ENCODE peak calls at places on chromosomes 7 and 10, in eight cellular contexts. One of them, this sample, is unnamed.

GRCh38 chr10:124245806-124246440 is 152.5 kb upstream of the CHST15 start:
- DNase-seq in HTR-8/SVneo: no peak
- DNase-seq in lung: no peak
- DNase-seq in stimulated activated CD4-positive, alpha-beta T cell treated with anti-CD3 and anti-CD28 coated beads, Interleukin-1b, Interleukin-23, amount 100 ng/mL, for 48 hours: no peak
- DNase-seq in EH: no peak
- DNase-seq in ELR: no peak
- DNase-seq in stimulated activated naive B cell treated with anti-CD40 and anti-IgM and Interleukin-4, amounts not matched to agents 10 μg/mL and 1 μg/mL and 100 μg/mL, for 72 hours: no peak
- DNase-seq in stimulated activated CD8-positive, alpha-beta memory T cell treated with anti-CD3 and anti-CD28 coated beads, Interleukin-7, amount 100 ng/mL, for 1 hour: no peak
- DNase-seq in this sample: no peak

GRCh38 chr7:151381083-151381332 is 28.8 kb downstream of the WDR86 start:
- DNase-seq in HTR-8/SVneo: no peak
- DNase-seq in lung: no peak
- DNase-seq in stimulated activated CD4-positive, alpha-beta T cell treated with anti-CD3 and anti-CD28 coated beads, Interleukin-1b, Interleukin-23, amount 100 ng/mL, for 48 hours: no peak
- DNase-seq in EH: no peak
- DNase-seq in ELR: no peak
- DNase-seq in stimulated activated naive B cell treated with anti-CD40 and anti-IgM and Interleukin-4, amounts not matched to agents 10 μg/mL and 1 μg/mL and 100 μg/mL, for 72 hours: no peak
- DNase-seq in stimulated activated CD8-positive, alpha-beta memory T cell treated with anti-CD3 and anti-CD28 coated beads, Interleukin-7, amount 100 ng/mL, for 1 hour: no peak
- DNase-seq in this sample: no peak

GRCh38 chr10:74013004-74013403 is 15.1 kb downstream of the VCL start:
- DNase-seq in HTR-8/SVneo: no peak
- DNase-seq in lung: no peak
- DNase-seq in stimulated activated CD4-positive, alpha-beta T cell treated with anti-CD3 and anti-CD28 coated beads, Interleukin-1b, Interleukin-23, amount 100 ng/mL, for 48 hours: no peak
- DNase-seq in EH: no peak
- DNase-seq in ELR: no peak
- DNase-seq in stimulated activated naive B cell treated with anti-CD40 and anti-IgM and Interleukin-4, amounts not matched to agents 10 μg/mL and 1 μg/mL and 100 μg/mL, for 72 hours: no peak
- DNase-seq in stimulated activated CD8-positive, alpha-beta memory T cell treated with anti-CD3 and anti-CD28 coated beads, Interleukin-7, amount 100 ng/mL, for 1 hour: no peak
- DNase-seq in this sample: no peak

GRCh38 chr7:116153050-116153449 is 57.3 kb upstream of the TES start:
- DNase-seq in HTR-8/SVneo: no peak
- DNase-seq in lung: no peak
- DNase-seq in stimulated activated CD4-positive, alpha-beta T cell treated with anti-CD3 and anti-CD28 coated beads, Interleukin-1b, Interleukin-23, amount 100 ng/mL, for 48 hours: no peak
- DNase-seq in EH: no peak
- DNase-seq in ELR: no peak
- DNase-seq in stimulated activated naive B cell treated with anti-CD40 and anti-IgM and Interleukin-4, amounts not matched to agents 10 μg/mL and 1 μg/mL and 100 μg/mL, for 72 hours: no peak
- DNase-seq in stimulated activated CD8-positive, alpha-beta memory T cell treated with anti-CD3 and anti-CD28 coated beads, Interleukin-7, amount 100 ng/mL, for 1 hour: no peak
- DNase-seq in this sample: no peak

GRCh38 chr10:93272884-93273675 is 199.4 kb downstream of the CYP26A1 start:
- DNase-seq in HTR-8/SVneo: no peak
- DNase-seq in lung: no peak
- DNase-seq in stimulated activated CD4-positive, alpha-beta T cell treated with anti-CD3 and anti-CD28 coated beads, Interleukin-1b, Interleukin-23, amount 100 ng/mL, for 48 hours: no peak
- DNase-seq in EH: no peak
- DNase-seq in ELR: no peak
- DNase-seq in stimulated activated naive B cell treated with anti-CD40 and anti-IgM and Interleukin-4, amounts not matched to agents 10 μg/mL and 1 μg/mL and 100 μg/mL, for 72 hours: no peak
- DNase-seq in stimulated activated CD8-positive, alpha-beta memory T cell treated with anti-CD3 and anti-CD28 coated beads, Interleukin-7, amount 100 ng/mL, for 1 hour: no peak
- DNase-seq in this sample: no peak

GRCh38 chr7:83267141-83267631 is 104.5 kb upstream of the PCLO start:
- DNase-seq in HTR-8/SVneo: peak; percentile 6
- DNase-seq in lung: no peak
- DNase-seq in stimulated activated CD4-positive, alpha-beta T cell treated with anti-CD3 and anti-CD28 coated beads, Interleukin-1b, Interleukin-23, amount 100 ng/mL, for 48 hours: no peak
- DNase-seq in EH: peak; percentile 12
- DNase-seq in ELR: peak; percentile 46
- DNase-seq in stimulated activated naive B cell treated with anti-CD40 and anti-IgM and Interleukin-4, amounts not matched to agents 10 μg/mL and 1 μg/mL and 100 μg/mL, for 72 hours: no peak
- DNase-seq in stimulated activated CD8-positive, alpha-beta memory T cell treated with anti-CD3 and anti-CD28 coated beads, Interleukin-7, amount 100 ng/mL, for 1 hour: no peak
- DNase-seq in this sample: peak; percentile 35

GRCh38 chr7:135855836-135856235 is 107.2 kb upstream of the FAM180A start:
- DNase-seq in HTR-8/SVneo: no peak
- DNase-seq in lung: no peak
- DNase-seq in stimulated activated CD4-positive, alpha-beta T cell treated with anti-CD3 and anti-CD28 coated beads, Interleukin-1b, Interleukin-23, amount 100 ng/mL, for 48 hours: no peak
- DNase-seq in EH: peak; percentile 51
- DNase-seq in ELR: peak; percentile 17
- DNase-seq in stimulated activated naive B cell treated with anti-CD40 and anti-IgM and Interleukin-4, amounts not matched to agents 10 μg/mL and 1 μg/mL and 100 μg/mL, for 72 hours: no peak
- DNase-seq in stimulated activated CD8-positive, alpha-beta memory T cell treated with anti-CD3 and anti-CD28 coated beads, Interleukin-7, amount 100 ng/mL, for 1 hour: no peak
- DNase-seq in this sample: peak; percentile 33

GRCh38 chr7:70068531-70068930 is 470.3 kb downstream of the AUTS2 start:
- DNase-seq in HTR-8/SVneo: no peak
- DNase-seq in lung: no peak
- DNase-seq in stimulated activated CD4-positive, alpha-beta T cell treated with anti-CD3 and anti-CD28 coated beads, Interleukin-1b, Interleukin-23, amount 100 ng/mL, for 48 hours: no peak
- DNase-seq in EH: no peak
- DNase-seq in ELR: no peak
- DNase-seq in stimulated activated naive B cell treated with anti-CD40 and anti-IgM and Interleukin-4, amounts not matched to agents 10 μg/mL and 1 μg/mL and 100 μg/mL, for 72 hours: no peak
- DNase-seq in stimulated activated CD8-positive, alpha-beta memory T cell treated with anti-CD3 and anti-CD28 coated beads, Interleukin-7, amount 100 ng/mL, for 1 hour: no peak
- DNase-seq in this sample: no peak

GRCh38 chr7:80145780-80146422 is 11.3 kb downstream of the GNAI1 start:
- DNase-seq in HTR-8/SVneo: no peak
- DNase-seq in lung: no peak
- DNase-seq in stimulated activated CD4-positive, alpha-beta T cell treated with anti-CD3 and anti-CD28 coated beads, Interleukin-1b, Interleukin-23, amount 100 ng/mL, for 48 hours: no peak
- DNase-seq in EH: peak; percentile 95
- DNase-seq in ELR: peak; percentile 87
- DNase-seq in stimulated activated naive B cell treated with anti-CD40 and anti-IgM and Interleukin-4, amounts not matched to agents 10 μg/mL and 1 μg/mL and 100 μg/mL, for 72 hours: no peak
- DNase-seq in stimulated activated CD8-positive, alpha-beta memory T cell treated with anti-CD3 and anti-CD28 coated beads, Interleukin-7, amount 100 ng/mL, for 1 hour: no peak
- DNase-seq in this sample: no peak

GRCh38 chr7:156043435-156044123 is 231.3 kb upstream of the SHH start:
- DNase-seq in HTR-8/SVneo: no peak
- DNase-seq in lung: no peak
- DNase-seq in stimulated activated CD4-positive, alpha-beta T cell treated with anti-CD3 and anti-CD28 coated beads, Interleukin-1b, Interleukin-23, amount 100 ng/mL, for 48 hours: no peak
- DNase-seq in EH: no peak
- DNase-seq in ELR: no peak
- DNase-seq in stimulated activated naive B cell treated with anti-CD40 and anti-IgM and Interleukin-4, amounts not matched to agents 10 μg/mL and 1 μg/mL and 100 μg/mL, for 72 hours: no peak
- DNase-seq in stimulated activated CD8-positive, alpha-beta memory T cell treated with anti-CD3 and anti-CD28 coated beads, Interleukin-7, amount 100 ng/mL, for 1 hour: no peak
- DNase-seq in this sample: no peak

GRCh38 chr10:71378341-71379117 is 18.2 kb upstream of the CDH23 start:
- DNase-seq in HTR-8/SVneo: no peak
- DNase-seq in lung: no peak
- DNase-seq in stimulated activated CD4-positive, alpha-beta T cell treated with anti-CD3 and anti-CD28 coated beads, Interleukin-1b, Interleukin-23, amount 100 ng/mL, for 48 hours: no peak
- DNase-seq in EH: no peak
- DNase-seq in ELR: no peak
- DNase-seq in stimulated activated naive B cell treated with anti-CD40 and anti-IgM and Interleukin-4, amounts not matched to agents 10 μg/mL and 1 μg/mL and 100 μg/mL, for 72 hours: no peak
- DNase-seq in stimulated activated CD8-positive, alpha-beta memory T cell treated with anti-CD3 and anti-CD28 coated beads, Interleukin-7, amount 100 ng/mL, for 1 hour: no peak
- DNase-seq in this sample: no peak

GRCh38 chr7:151687523-151688235 is 168.0 kb upstream of the RHEB start:
- DNase-seq in HTR-8/SVneo: peak; percentile 95
- DNase-seq in lung: peak; percentile 88
- DNase-seq in stimulated activated CD4-positive, alpha-beta T cell treated with anti-CD3 and anti-CD28 coated beads, Interleukin-1b, Interleukin-23, amount 100 ng/mL, for 48 hours: no peak
- DNase-seq in EH: peak; percentile 98
- DNase-seq in ELR: peak; percentile 99
- DNase-seq in stimulated activated naive B cell treated with anti-CD40 and anti-IgM and Interleukin-4, amounts not matched to agents 10 μg/mL and 1 μg/mL and 100 μg/mL, for 72 hours: no peak
- DNase-seq in stimulated activated CD8-positive, alpha-beta memory T cell treated with anti-CD3 and anti-CD28 coated beads, Interleukin-7, amount 100 ng/mL, for 1 hour: no peak
- DNase-seq in this sample: peak; percentile 99

GRCh38 chr10:114998993-114999392 is 61.0 kb downstream of the TRUB1 start:
- DNase-seq in HTR-8/SVneo: no peak
- DNase-seq in lung: no peak
- DNase-seq in stimulated activated CD4-positive, alpha-beta T cell treated with anti-CD3 and anti-CD28 coated beads, Interleukin-1b, Interleukin-23, amount 100 ng/mL, for 48 hours: no peak
- DNase-seq in EH: no peak
- DNase-seq in ELR: no peak
- DNase-seq in stimulated activated naive B cell treated with anti-CD40 and anti-IgM and Interleukin-4, amounts not matched to agents 10 μg/mL and 1 μg/mL and 100 μg/mL, for 72 hours: no peak
- DNase-seq in stimulated activated CD8-positive, alpha-beta memory T cell treated with anti-CD3 and anti-CD28 coated beads, Interleukin-7, amount 100 ng/mL, for 1 hour: no peak
- DNase-seq in this sample: no peak

This sample was measured in PC-3.